ENCODE peak calls at places on chromosomes 1 and 21, in four cellular contexts. Q is activated T-helper 9 cell treated with anti-CD3 and anti-CD28 coated beads, Interleukin-2, amount 50 U/mL, for 16 hours; Z is CD4-positive, alpha-beta memory T cell; V is IMR-90. W is an unnamed sample.

GRCh38 chr1:95953668-95954067 is 719.7 kb downstream of the RWDD3 start:
- DNase-seq in Q (no peak), Z (no peak), V (no peak), W (no peak)

GRCh38 chr1:245156041-245156735 is 1.4 kb downstream of the KIF26B start:
- DNase-seq in Q (peak), Z (peak), V (peak), W (peak)

GRCh38 chr1:167373398-167373797 is 144.9 kb downstream of the CD247 start:
- DNase-seq in Q (no peak), Z (no peak), V (peak), W (no peak)

GRCh38 chr1:12135612-12136011 is 31.2 kb upstream of the TNFRSF1B start:
- DNase-seq in Q (no peak), Z (no peak), V (no peak), W (no peak)

GRCh38 chr1:86648255-86648654 is 56.1 kb upstream of the SH3GLB1 start:
- DNase-seq in Q (no peak), Z (no peak), V (peak), W (no peak)

GRCh38 chr1:220879509-220880366 is 495 bp downstream of the HLX start:
- DNase-seq in Q (no peak), Z (no peak), V (peak), W (no peak)

GRCh38 chr1:182340233-182341058 is 51.1 kb downstream of the GLUL start:
- DNase-seq in Q (no peak), Z (no peak), V (no peak), W (no peak)

GRCh38 chr1:24193046-24193445 is 6.0 kb upstream of the IFNLR1 start:
- DNase-seq in Q (no peak), Z (no peak), V (peak), W (no peak)

GRCh38 chr1:102089791-102090190 is 93.1 kb upstream of the OLFM3 start:
- DNase-seq in Q (no peak), Z (no peak), V (no peak), W (no peak)

GRCh38 chr1:186375929-186376330 is 292 bp downstream of the ODR4 start:
- DNase-seq in Q (no peak), Z (no peak), V (no peak), W (no peak)

GRCh38 chr1:84159533-84160240 is 15.6 kb downstream of the PRKACB start:
- DNase-seq in Q (no peak), Z (no peak), V (no peak), W (no peak)

GRCh38 chr1:177945943-177946650 is 23.8 kb downstream of the SEC16B start:
- DNase-seq in Q (no peak), Z (no peak), V (peak), W (no peak)

GRCh38 chr21:28537371-28538079 is 455.2 kb downstream of the LTN1 start:
- DNase-seq in Q (no peak), Z (no peak), V (peak), W (no peak)

GRCh38 chr1:167661527-167662436 is 31.8 kb downstream of the RCSD1 start:
- DNase-seq in Q (no peak), Z (no peak), V (peak), W (no peak)

GRCh38 chr1:160951443-160952128 is 3.0 kb downstream of the ITLN2 start:
- DNase-seq in Q (peak), Z (peak), V (peak), W (peak)

W was measured in CD4-positive, CD25-positive, alpha-beta regulatory T cell.